ENCODE peak calls at places on chromosomes 16 and 17, in four cellular contexts. One of them, this sample, is unnamed. For H3K4me1, the result is how much of the 10 kb centered on the place peaks cover.

GRCh38 chr17:75260679-75261335 is 599 bp downstream of the GGA3 start:
- DNase-seq in tibial artery: no peak
- DNase-seq in ascending aorta: no peak
- DNase-seq in tibial nerve: no peak
- DNase-seq in this sample: no peak

GRCh38 chr17:63387941-63388340 is 58.2 kb downstream of the CYB561 start:
- DNase-seq in ascending aorta: no peak
- DNase-seq in tibial nerve: no peak
- DNase-seq in tibial artery: no peak
- DNase-seq in this sample: no peak

GRCh38 chr17:72380120-72380519 is 259.3 kb downstream of the SOX9 start:
- DNase-seq in ascending aorta: no peak
- DNase-seq in tibial artery: no peak
- DNase-seq in tibial nerve: no peak
- DNase-seq in this sample: no peak

GRCh38 chr17:27532269-27533067 is 76.2 kb downstream of the KSR1 start:
- DNase-seq in tibial artery: no peak
- DNase-seq in ascending aorta: peak
- DNase-seq in tibial nerve: no peak
- DNase-seq in this sample: peak

GRCh38 chr16:22198547-22199293 is 7.4 kb upstream of the EEF2K start:
- DNase-seq in tibial nerve: no peak
- DNase-seq in ascending aorta: no peak
- DNase-seq in tibial artery: no peak
- DNase-seq in this sample: no peak

GRCh38 chr17:50918071-50918932 is 52.1 kb upstream of the TOB1 start:
- DNase-seq in tibial artery: no peak
- DNase-seq in tibial nerve: no peak
- DNase-seq in ascending aorta: no peak
- DNase-seq in this sample: no peak

GRCh38 chr16:88649924-88650748 is 717 bp downstream of the CYBA start:
- DNase-seq in tibial nerve: no peak
- DNase-seq in ascending aorta: no peak
- DNase-seq in tibial artery: peak
- DNase-seq in this sample: peak

GRCh38 chr16:10576390-10577304 is 3.8 kb downstream of the EMP2 start:
- DNase-seq in tibial artery: no peak
- DNase-seq in ascending aorta: no peak
- DNase-seq in tibial nerve: no peak
- DNase-seq in this sample: no peak

GRCh38 chr17:16322636-16323035 is 30.6 kb downstream of the CENPV start:
- DNase-seq in tibial artery: no peak
- DNase-seq in tibial nerve: no peak
- DNase-seq in ascending aorta: no peak
- DNase-seq in this sample: no peak

GRCh38 chr17:50111687-50112655 is 16.8 kb downstream of the PDK2 start:
- DNase-seq in tibial artery: peak
- DNase-seq in tibial nerve: no peak
- DNase-seq in ascending aorta: peak
- DNase-seq in this sample: peak

GRCh38 chr17:42519546-42520444 is 16.2 kb upstream of the NAGLU start:
- DNase-seq in tibial nerve: peak
- DNase-seq in ascending aorta: peak
- DNase-seq in tibial artery: peak
- DNase-seq in this sample: peak

GRCh38 chr17:73003487-73003886 is 89.0 kb downstream of the SLC39A11 start:
- DNase-seq in tibial nerve: no peak
- DNase-seq in tibial artery: no peak
- DNase-seq in ascending aorta: no peak
- DNase-seq in this sample: no peak

GRCh38 chr17:46023783-46024388 is 24.8 kb downstream of the STH start:
- DNase-seq in tibial nerve: no peak
- DNase-seq in ascending aorta: no peak
- DNase-seq in tibial artery: no peak
- DNase-seq in this sample: no peak

GRCh38 chr16:30956601-30957455 is 726 bp upstream of the SETD1A start:
- DNase-seq in ascending aorta: no peak
- DNase-seq in tibial nerve: peak
- DNase-seq in tibial artery: peak
- DNase-seq in this sample: peak

GRCh38 chr17:57442914-57443571 is 186.7 kb downstream of the MSI2 start:
- DNase-seq in tibial artery: no peak
- DNase-seq in tibial nerve: no peak
- DNase-seq in ascending aorta: peak
- DNase-seq in this sample: no peak

GRCh38 chr17:27207073-27207511 is 86.8 kb upstream of the WSB1 start:
- DNase-seq in ascending aorta: no peak
- DNase-seq in tibial nerve: no peak
- DNase-seq in tibial artery: no peak
- DNase-seq in this sample: no peak

GRCh38 chr16:68387301-68387700 is 61.0 kb downstream of the SMPD3 start:
- DNase-seq in tibial artery: no peak
- DNase-seq in ascending aorta: no peak
- DNase-seq in tibial nerve: no peak
- DNase-seq in this sample: no peak

GRCh38 chr17:42025191-42025579 is 5.3 kb downstream of the NKIRAS2 start:
- DNase-seq in tibial artery: no peak
- DNase-seq in tibial nerve: no peak
- DNase-seq in ascending aorta: no peak
- DNase-seq in this sample: no peak

GRCh38 chr17:56431736-56432135 is 161.8 kb upstream of the NOG start:
- DNase-seq in ascending aorta: no peak
- DNase-seq in tibial nerve: no peak
- DNase-seq in tibial artery: no peak
- DNase-seq in this sample: no peak

GRCh38 chr16:53091508-53092211 is 36.9 kb downstream of the CHD9 start:
- DNase-seq in tibial artery: peak
- DNase-seq in tibial nerve: no peak
- DNase-seq in ascending aorta: no peak
- DNase-seq in this sample: peak

GRCh38 chr16:2359919-2360318 is 19.4 kb upstream of the ABCA3 start:
- DNase-seq in ascending aorta: no peak
- DNase-seq in tibial artery: no peak
- DNase-seq in tibial nerve: no peak
- DNase-seq in this sample: no peak

GRCh38 chr17:49980703-49981197 is 11.8 kb downstream of the DLX4 start:
- DNase-seq in ascending aorta: no peak
- DNase-seq in tibial nerve: no peak
- DNase-seq in tibial artery: no peak
- DNase-seq in this sample: no peak

GRCh38 chr17:60557805-60558204 is 31.8 kb upstream of the APPBP2 start:
- DNase-seq in ascending aorta: no peak
- DNase-seq in tibial artery: no peak
- DNase-seq in tibial nerve: no peak
- DNase-seq in this sample: no peak

GRCh38 chr17:83125515-83126274 is 46.3 kb downstream of the METRNL start:
- DNase-seq in tibial nerve: peak
- DNase-seq in tibial artery: peak
- DNase-seq in ascending aorta: peak
- DNase-seq in this sample: peak

GRCh38 chr16:17159616-17160015 is 311.1 kb downstream of the XYLT1 start:
- DNase-seq in tibial artery: no peak
- DNase-seq in ascending aorta: no peak
- DNase-seq in tibial nerve: no peak
- DNase-seq in this sample: no peak

GRCh38 chr17:19002805-19003542 is 1.6 kb downstream of the FAM83G start:
- DNase-seq in tibial nerve: no peak
- DNase-seq in tibial artery: no peak
- DNase-seq in ascending aorta: no peak
- DNase-seq in this sample: no peak

GRCh38 chr16:20675488-20676267 is 21.8 kb downstream of the ACSM1 start:
- DNase-seq in ascending aorta: no peak
- DNase-seq in tibial artery: peak
- DNase-seq in tibial nerve: no peak
- DNase-seq in this sample: peak
- H3K4me3 ChIP-seq in ascending aorta: peak
- H3K4me3 ChIP-seq in tibial artery: peak
- H3K4me3 ChIP-seq in tibial nerve: peak
- H3K4me3 ChIP-seq in this sample: peak

GRCh38 chr17:1004769-1005295 is 7.9 kb downstream of the TIMM22 start:
- DNase-seq in ascending aorta: no peak
- DNase-seq in tibial artery: no peak
- DNase-seq in tibial nerve: no peak
- DNase-seq in this sample: no peak
- H3K4me1 ChIP-seq in ascending aorta: half or more
- H3K4me1 ChIP-seq in tibial artery: under half
- H3K4me1 ChIP-seq in tibial nerve: under half
- H3K4me1 ChIP-seq in this sample: half or more

GRCh38 chr17:67328026-67328425 is 38.4 kb downstream of the PSMD12 start:
- DNase-seq in tibial artery: no peak
- DNase-seq in tibial nerve: no peak
- DNase-seq in ascending aorta: no peak
- DNase-seq in this sample: no peak
- H3K4me3 ChIP-seq in tibial artery: no peak
- H3K4me3 ChIP-seq in tibial nerve: no peak
- H3K4me3 ChIP-seq in ascending aorta: no peak
- H3K4me3 ChIP-seq in this sample: no peak

GRCh38 chr17:76506408-76507328 is 5.4 kb upstream of the RHBDF2 start:
- DNase-seq in tibial artery: peak
- DNase-seq in ascending aorta: no peak
- DNase-seq in tibial nerve: peak
- DNase-seq in this sample: peak
- H3K4me1 ChIP-seq in tibial artery: under half
- H3K4me1 ChIP-seq in ascending aorta: under half
- H3K4me1 ChIP-seq in tibial nerve: under half
- H3K4me1 ChIP-seq in this sample: under half

GRCh38 chr16:82236875-82237274 is 66.9 kb upstream of the MPHOSPH6 start:
- DNase-seq in tibial nerve: no peak
- DNase-seq in ascending aorta: no peak
- DNase-seq in tibial artery: no peak
- DNase-seq in this sample: no peak
- H3K4me3 ChIP-seq in tibial nerve: no peak
- H3K4me3 ChIP-seq in ascending aorta: no peak
- H3K4me3 ChIP-seq in tibial artery: no peak
- H3K4me3 ChIP-seq in this sample: no peak

GRCh38 chr17:76723812-76724211 is 2.6 kb downstream of the JMJD6 start:
- DNase-seq in tibial nerve: no peak
- DNase-seq in ascending aorta: no peak
- DNase-seq in tibial artery: no peak
- DNase-seq in this sample: no peak
- H3K4me1 ChIP-seq in tibial nerve: under half
- H3K4me1 ChIP-seq in ascending aorta: under half
- H3K4me1 ChIP-seq in tibial artery: under half
- H3K4me1 ChIP-seq in this sample: half or more

DNA sequence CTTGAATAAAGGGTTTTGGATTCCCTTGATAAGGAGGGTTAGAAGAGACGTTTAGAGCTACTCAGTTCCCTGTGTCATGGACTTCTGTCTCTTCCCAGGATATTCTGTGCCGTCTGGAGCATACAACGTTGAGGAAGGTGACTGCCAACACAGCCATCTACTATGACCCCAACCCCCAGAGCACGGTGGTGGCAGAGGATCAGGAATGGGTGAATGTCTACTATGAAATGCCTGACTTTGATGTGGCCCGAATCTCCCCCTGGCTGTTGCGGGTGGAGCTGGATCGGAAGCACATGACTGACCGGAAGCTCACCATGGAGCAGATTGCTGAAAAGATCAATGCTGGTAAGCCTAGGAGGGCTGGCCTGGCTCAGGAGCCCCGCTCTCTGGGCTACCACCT is 24.7 kb downstream of the POLR2A start:
- DNase-seq in tibial artery: no peak
- DNase-seq in ascending aorta: no peak
- DNase-seq in tibial nerve: no peak
- DNase-seq in this sample: no peak
- H3K4me3 ChIP-seq in tibial artery: no peak
- H3K4me3 ChIP-seq in ascending aorta: no peak
- H3K4me3 ChIP-seq in tibial nerve: no peak
- H3K4me3 ChIP-seq in this sample: no peak